ENCODE peak calls at places on chromosomes 3 and 15, in five cellular contexts. J is HFFc6, W is progenitor cell of endocrine pancreas, Q is lower leg skin, H is IMR-90. C is an unnamed sample.

GRCh38 chr3:162718697-162719096 is 1222.1 kb downstream of the OTOL1 start:
- DNase-seq in J (no peak), W (no peak), Q (no peak), H (no peak), C (no peak)

GRCh38 chr3:11306815-11307589 is 34.8 kb downstream of the ATG7 start:
- DNase-seq in J (no peak), W (no peak), Q (no peak), H (peak; percentile 49), C (no peak)

GRCh38 chr3:146589899-146590508 is 15.1 kb downstream of the PLSCR5 start:
- DNase-seq in J (peak; percentile 36), W (no peak), Q (no peak), H (peak; percentile 52), C (no peak)

GRCh38 chr3:10505791-10506585 is 602 bp upstream of the ATP2B2 start:
- DNase-seq in J (no peak), W (no peak), Q (no peak), H (no peak), C (no peak)

GRCh38 chr15:60086676-60087446 is 82.8 kb downstream of the FOXB1 start:
- DNase-seq in J (no peak), W (no peak), Q (no peak), H (no peak), C (no peak)

GRCh38 chr15:33204087-33204486 is 9.6 kb upstream of the FMN1 start:
- DNase-seq in J (no peak), W (no peak), Q (no peak), H (no peak), C (no peak)

GRCh38 chr15:70412717-70413266 is 315.1 kb upstream of the TLE3 start:
- DNase-seq in J (no peak), W (no peak), Q (no peak), H (no peak), C (no peak)

GRCh38 chr15:76340802-76341365 is 4.3 kb downstream of the ISL2 start:
- DNase-seq in J (no peak), W (peak; percentile 34), Q (peak; percentile 87), H (no peak), C (peak; percentile 83)

GRCh38 chr3:129118745-129119144 is 2.9 kb downstream of the RAB43 start:
- DNase-seq in J (no peak), W (no peak), Q (no peak), H (no peak), C (no peak)

GRCh38 chr15:31309893-31310606 is 16.6 kb upstream of the KLF13 start:
- DNase-seq in J (no peak), W (peak; percentile 2), Q (peak; percentile 59), H (no peak), C (peak; percentile 44)

GRCh38 chr15:53837263-53837662 is 77.8 kb upstream of the WDR72 start:
- DNase-seq in J (no peak), W (no peak), Q (no peak), H (no peak), C (no peak)

GRCh38 chr3:122105626-122106025 is 50.5 kb downstream of the CD86 start:
- DNase-seq in J (no peak), W (no peak), Q (no peak), H (peak; percentile 4), C (peak; percentile 30)

GRCh38 chr3:160921020-160921635 is 165.1 kb downstream of the PPM1L start:
- DNase-seq in J (peak; percentile 54), W (no peak), Q (no peak), H (peak; percentile 39), C (no peak)

GRCh38 chr3:111531446-111531845 is 10.6 kb upstream of the CD96 start:
- DNase-seq in J (peak; percentile 67), W (no peak), Q (no peak), H (peak; percentile 73), C (no peak)

GRCh38 chr3:120432105-120432860 is 18.5 kb downstream of the FSTL1 start:
- DNase-seq in J (peak; percentile 77), W (no peak), Q (peak; percentile 42), H (peak; percentile 89), C (peak; percentile 86)

GRCh38 chr3:15726043-15726442 is 71.7 kb downstream of the ANKRD28 start:
- DNase-seq in J (no peak), W (no peak), Q (no peak), H (peak; percentile 54), C (no peak)

GRCh38 chr3:187550446-187550845 is 119.7 kb downstream of the SST start:
- DNase-seq in J (peak; percentile 18), W (no peak), Q (no peak), H (no peak), C (no peak)

GRCh38 chr3:56823421-56823926 is 21.7 kb upstream of the ARHGEF3 start:
- DNase-seq in J (no peak), W (no peak), Q (no peak), H (no peak), C (no peak)

GRCh38 chr3:149162007-149162406 is 32.6 kb downstream of the HPS3 start:
- DNase-seq in J (no peak), W (no peak), Q (no peak), H (no peak), C (no peak)

GRCh38 chr3:36677331-36678007 is 86.9 kb downstream of the DCLK3 start:
- DNase-seq in J (peak; percentile 87), W (no peak), Q (no peak), H (peak; percentile 90), C (no peak)

GRCh38 chr15:41713047-41713446 is 52.8 kb downstream of the MGA start:
- DNase-seq in J (no peak), W (no peak), Q (no peak), H (peak; percentile 39), C (no peak)

GRCh38 chr15:78987891-78988360 is 43.1 kb upstream of the CTSH start:
- DNase-seq in J (no peak), W (no peak), Q (no peak), H (no peak), C (no peak)

GRCh38 chr3:10597733-10598132 is 92.3 kb upstream of the ATP2B2 start:
- DNase-seq in J (no peak), W (no peak), Q (no peak), H (no peak), C (no peak)

GRCh38 chr3:102059145-102059943 is 210.0 kb downstream of the NFKBIZ start:
- DNase-seq in J (no peak), W (no peak), Q (no peak), H (no peak), C (no peak)

GRCh38 chr3:4595709-4596108 is 102.6 kb downstream of the ITPR1 start:
- DNase-seq in J (no peak), W (no peak), Q (no peak), H (no peak), C (no peak)

GRCh38 chr3:170437151-170437550 is 18.5 kb downstream of the CLDN11 start:
- DNase-seq in J (no peak), W (no peak), Q (no peak), H (no peak), C (no peak)

GRCh38 chr3:32817195-32817560 is 619 bp upstream of the TRIM71 start:
- DNase-seq in J (no peak), W (no peak), Q (no peak), H (no peak), C (no peak)

GRCh38 chr3:21526461-21526860 is 224.5 kb downstream of the ZNF385D start:
- DNase-seq in J (no peak), W (no peak), Q (no peak), H (no peak), C (no peak)

DNA sequence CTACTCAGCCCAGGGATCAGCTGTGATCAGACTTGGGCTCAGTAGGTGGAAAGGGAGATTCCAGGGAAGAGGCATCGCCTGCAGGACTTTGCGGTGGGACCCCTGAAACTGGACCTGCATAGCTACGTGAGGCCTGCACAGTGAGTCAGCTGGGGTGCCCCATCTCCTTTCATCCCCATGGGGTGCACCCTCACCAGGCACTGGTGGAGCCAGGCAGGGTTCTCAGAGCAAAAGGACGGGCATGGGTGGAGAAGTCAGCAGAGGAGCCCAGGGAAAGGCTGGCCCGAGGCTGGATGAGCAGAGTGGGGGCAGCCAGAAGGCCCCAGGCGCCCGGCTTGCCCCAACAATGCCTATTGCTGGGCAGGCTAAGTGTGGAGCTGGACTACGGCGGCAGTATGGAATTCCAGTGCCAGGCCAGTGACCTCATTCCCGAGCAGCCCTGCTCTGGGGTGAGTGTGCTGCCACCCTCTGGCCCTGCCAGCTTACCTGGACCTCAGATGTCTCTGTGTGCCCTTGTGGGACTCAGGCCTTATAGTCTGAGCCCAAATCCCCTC is 19.7 kb downstream of the ACAA1 start:
- DNase-seq in J (no peak), W (no peak), Q (peak; percentile 81), H (no peak), C (no peak)
- TF ChIP-seq CTCF in J (no peak), W (no peak), Q (no peak), H (no peak), C (no peak)

DNA sequence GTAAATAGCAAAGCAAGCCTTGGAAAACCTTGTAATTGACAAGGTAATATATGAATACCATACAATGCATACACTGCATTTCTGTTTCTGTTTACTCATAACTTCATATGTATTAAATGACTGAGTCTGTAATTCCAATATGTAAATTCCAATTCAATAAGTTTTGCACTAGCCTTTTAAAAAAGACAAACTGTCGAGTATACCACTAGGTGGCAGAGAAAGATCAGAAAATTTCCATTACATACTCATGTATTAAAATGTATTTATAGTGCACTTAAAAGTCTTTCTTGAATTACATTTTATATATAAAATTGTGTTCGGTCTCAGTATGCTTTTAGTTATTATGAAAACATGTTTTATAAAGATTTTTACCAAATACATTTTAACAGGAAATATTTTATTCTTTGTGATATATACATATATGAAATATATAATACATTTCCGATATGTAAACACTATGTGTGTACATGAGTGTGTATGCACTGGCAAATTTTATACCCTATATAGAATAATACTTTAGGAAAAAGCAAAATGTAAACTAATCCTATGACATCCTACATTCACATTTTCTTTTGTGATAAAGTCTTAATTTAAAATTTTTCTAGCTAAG is 216.8 kb downstream of the VGLL3 start:
- DNase-seq in J (peak; percentile 36), W (no peak), Q (no peak), H (peak; percentile 58), C (no peak)
- TF ChIP-seq CTCF in J (peak; percentile 90), W (peak; percentile 79), Q (no peak), H (peak; percentile 65), C (peak; percentile 69)

GRCh38 chr15:75206006-75206405 is 4.3 kb downstream of the C15orf39 start:
- DNase-seq in J (no peak), W (no peak), Q (no peak), H (no peak), C (no peak)

GRCh38 chr15:75204340-75205063 is 2.8 kb downstream of the C15orf39 start:
- DNase-seq in J (peak; percentile 84), W (peak; percentile 82), Q (peak; percentile 98), H (peak; percentile 87), C (peak; percentile 94)

GRCh38 chr15:75203908-75204263 is 2.2 kb downstream of the C15orf39 start:
- DNase-seq in J (no peak), W (no peak), Q (no peak), H (no peak), C (no peak)

GRCh38 chr15:75203017-75203907 is 1.6 kb downstream of the C15orf39 start:
- DNase-seq in J (peak; percentile 3), W (no peak), Q (no peak), H (peak; percentile 12), C (no peak)

GRCh38 chr15:75205064-75205395 is 3.3 kb downstream of the C15orf39 start:
- DNase-seq in J (no peak), W (no peak), Q (no peak), H (no peak), C (no peak)
- TF ChIP-seq CTCF in J (peak; percentile 15), W (no peak), Q (no peak), H (no peak), C (no peak)

DNA sequence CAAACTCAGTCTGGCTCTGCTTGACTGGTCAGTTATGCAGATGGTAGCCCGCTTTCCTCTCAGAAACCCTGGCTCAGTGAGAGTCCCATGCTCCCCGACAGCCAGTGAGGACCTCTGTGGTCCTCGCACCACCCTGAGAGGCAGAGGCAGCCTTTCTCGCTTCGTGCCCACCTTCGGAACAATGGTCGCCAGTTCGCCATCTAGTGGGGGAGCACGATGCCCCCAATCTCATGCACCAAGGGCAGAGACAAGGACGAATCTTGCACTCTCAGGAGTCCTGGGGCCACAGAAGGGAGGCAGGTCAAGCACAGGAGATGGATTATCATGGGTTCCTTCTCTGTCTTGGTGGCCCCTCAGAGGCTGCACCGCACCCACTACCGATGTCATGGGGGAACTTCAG is 75.2 kb downstream of the RHCG start:
- DNase-seq in J (no peak), W (no peak), Q (no peak), H (no peak), C (no peak)
- TF ChIP-seq CTCF in J (peak; percentile 7), W (no peak), Q (no peak), H (no peak), C (no peak)

C was measured in osteocyte.